ENCODE peak calls at places on chromosomes 2 and 18, in seven cellular contexts. M, H, Q, U, J, B and F are unnamed samples.

GRCh38 chr2:20224716-20225293 is at the start of gene SDC1:
- DNase-seq in M (peak; percentile 45), H (no peak), Q (peak; percentile 75), U (peak; percentile 77), J (no peak), B (peak; percentile 45), F (peak; percentile 84)

GRCh38 chr2:128154225-128154624 is 63.2 kb downstream of the UGGT1 start:
- DNase-seq in M (no peak), H (no peak), Q (no peak), U (no peak), J (no peak), B (no peak), F (no peak)

GRCh38 chr2:176669398-176670174 is 400.3 kb downstream of the MTX2 start:
- DNase-seq in M (no peak), H (no peak), Q (no peak), U (no peak), J (no peak), B (no peak), F (no peak)

GRCh38 chr2:97983698-97984097 is 12.1 kb downstream of the TMEM131 start:
- DNase-seq in M (no peak), H (no peak), Q (peak; percentile 69), U (no peak), J (no peak), B (no peak), F (no peak)

GRCh38 chr2:29293830-29294438 is 178.7 kb downstream of the CLIP4 start:
- DNase-seq in M (peak; percentile 28), H (peak; percentile 16), Q (no peak), U (no peak), J (peak; percentile 19), B (no peak), F (no peak)

GRCh38 chr2:189049709-189050108 is 75.5 kb downstream of the COL3A1 start:
- DNase-seq in M (peak; percentile 58), H (no peak), Q (no peak), U (no peak), J (no peak), B (no peak), F (no peak)

GRCh38 chr18:23591011-23591410 is 4.7 kb upstream of the NPC1 start:
- DNase-seq in M (peak; percentile 24), H (no peak), Q (no peak), U (no peak), J (no peak), B (no peak), F (no peak)

GRCh38 chr18:75183973-75184372 is 25.0 kb downstream of the PTGR3 start:
- DNase-seq in M (no peak), H (no peak), Q (peak; percentile 25), U (no peak), J (no peak), B (no peak), F (no peak)

GRCh38 chr2:239775623-239776440 is 249.3 kb downstream of the NDUFA10 start:
- DNase-seq in M (no peak), H (no peak), Q (peak; percentile 18), U (no peak), J (no peak), B (no peak), F (no peak)

GRCh38 chr2:206164261-206164862 is 4.7 kb downstream of the EEF1B2 start:
- DNase-seq in M (peak; percentile 41), H (no peak), Q (peak; percentile 63), U (no peak), J (peak; percentile 34), B (no peak), F (peak; percentile 47)

GRCh38 chr2:8259106-8259840 is 422.6 kb upstream of the ID2 start:
- DNase-seq in M (no peak), H (no peak), Q (no peak), U (no peak), J (no peak), B (no peak), F (no peak)

GRCh38 chr2:30987611-30988010 is 150.6 kb downstream of the GALNT14 start:
- DNase-seq in M (no peak), H (no peak), Q (no peak), U (no peak), J (no peak), B (no peak), F (no peak)

GRCh38 chr18:7565677-7566076 is 1.4 kb upstream of the PTPRM start:
- DNase-seq in M (no peak), H (no peak), Q (no peak), U (no peak), J (no peak), B (no peak), F (no peak)

GRCh38 chr2:45607701-45608100 is 3.4 kb downstream of the SRBD1 start:
- DNase-seq in M (no peak), H (peak; percentile 26), Q (no peak), U (no peak), J (peak; percentile 45), B (no peak), F (no peak)

GRCh38 chr2:101624706-101625332 is 72.7 kb upstream of the MAP4K4 start:
- DNase-seq in M (no peak), H (no peak), Q (no peak), U (no peak), J (no peak), B (no peak), F (no peak)

GRCh38 chr2:15642334-15643208 is 50.9 kb downstream of the DDX1 start:
- DNase-seq in M (no peak), H (no peak), Q (no peak), U (no peak), J (peak; percentile 54), B (no peak), F (peak; percentile 66)

GRCh38 chr2:62765619-62766376 is 60.3 kb downstream of the EHBP1 start:
- DNase-seq in M (peak; percentile 35), H (no peak), Q (no peak), U (no peak), J (no peak), B (no peak), F (no peak)

GRCh38 chr2:222598611-222599010 is 57.3 kb downstream of the FARSB start:
- DNase-seq in M (no peak), H (no peak), Q (no peak), U (no peak), J (no peak), B (no peak), F (no peak)

DNA sequence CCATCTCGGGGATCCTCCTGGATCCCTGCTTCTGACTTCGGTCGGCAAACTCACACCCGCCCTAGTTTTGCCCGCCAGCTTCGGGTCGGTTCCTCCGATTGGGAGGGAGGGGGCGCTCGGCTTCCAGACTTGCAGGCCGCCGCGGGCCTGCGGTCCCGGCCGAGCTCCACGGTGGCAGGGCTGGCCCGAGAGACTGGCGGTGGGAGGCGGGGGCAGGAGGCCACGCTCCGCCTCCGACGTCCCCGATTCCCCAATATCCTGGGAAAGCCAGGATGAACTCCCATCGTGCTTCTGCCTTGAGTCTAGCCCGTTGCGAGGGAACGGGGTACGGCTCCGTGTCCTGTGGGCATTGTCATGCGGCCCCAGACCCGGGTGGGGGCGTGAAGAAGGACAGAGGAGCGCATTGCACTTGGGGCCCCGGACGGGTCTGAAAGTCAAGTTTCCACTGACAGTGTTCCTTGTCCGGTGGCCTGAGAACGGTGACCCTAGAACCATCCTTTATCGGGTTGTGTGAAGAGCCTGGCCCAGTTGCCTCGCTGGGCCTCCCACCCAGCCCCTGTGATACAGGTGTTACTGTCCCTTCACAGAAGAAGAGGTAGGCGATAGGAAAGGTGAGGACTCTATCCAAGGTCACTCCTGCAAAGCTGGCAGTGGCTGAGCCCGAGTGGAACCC is 2.4 kb upstream of the INHBB start:
- DNase-seq in M (peak; percentile 68), H (peak; percentile 59), Q (peak; percentile 78), U (peak; percentile 84), J (peak; percentile 68), B (peak; percentile 63), F (peak; percentile 84)
- TF ChIP-seq POLR2A in M (no peak), H (no peak), Q (no peak), U (no peak), J (no peak), B (no peak), F (no peak)

DNA sequence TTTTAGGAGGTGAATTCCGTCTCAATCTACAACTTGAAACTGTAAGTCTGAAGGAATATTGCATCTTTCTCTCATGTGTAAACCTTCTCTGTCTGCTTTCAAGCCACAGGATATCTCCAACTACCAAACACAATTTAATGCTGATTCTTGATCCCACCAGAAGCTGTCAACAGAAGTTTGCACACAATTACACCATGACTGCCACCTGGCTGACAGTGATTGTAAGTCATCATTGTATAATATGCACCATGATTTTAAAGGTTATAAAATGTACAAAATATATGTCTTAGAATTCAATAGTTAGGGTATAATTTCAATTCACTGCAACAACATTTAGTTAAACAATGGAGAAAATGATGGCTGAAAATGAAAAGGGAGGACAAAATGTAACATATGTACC is 18.4 kb downstream of the PREPL start:
- DNase-seq in M (peak; percentile 7), H (no peak), Q (no peak), U (no peak), J (peak; percentile 51), B (no peak), F (no peak)
- TF ChIP-seq CTCF in M (no peak), H (peak; percentile 24), Q (no peak), U (no peak), J (peak; percentile 65), B (no peak), F (no peak)

DNA sequence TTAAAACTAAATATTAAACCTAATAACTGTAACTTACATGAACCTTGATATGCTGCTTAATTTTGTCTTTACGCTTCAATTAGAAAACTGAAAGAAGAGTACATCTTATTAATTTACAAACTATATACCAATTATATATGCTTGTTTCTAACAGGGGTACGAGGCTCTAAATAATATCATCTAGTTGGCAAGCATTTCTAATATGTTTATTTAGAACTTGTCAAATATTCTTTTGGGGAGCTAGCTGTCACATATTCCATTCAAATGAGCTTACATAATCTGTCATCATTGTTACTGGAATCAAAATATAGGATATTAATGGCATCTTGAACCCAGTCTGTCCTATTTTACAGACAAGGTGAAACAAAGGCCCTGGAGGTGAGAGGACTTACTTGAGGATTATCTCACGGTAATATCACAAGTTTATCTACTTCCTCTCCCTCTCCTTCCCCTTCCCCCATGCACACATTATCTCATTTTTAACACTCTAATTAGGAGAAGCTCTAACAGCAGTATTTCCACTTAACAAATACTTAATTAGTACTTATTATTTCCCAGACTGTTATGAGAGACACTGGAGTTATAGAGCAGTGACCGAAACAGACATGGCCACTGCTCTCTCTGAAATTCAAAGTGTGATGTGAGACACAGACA is 3.5 kb downstream of the PRKD3 start:
- DNase-seq in M (no peak), H (no peak), Q (no peak), U (no peak), J (no peak), B (no peak), F (no peak)
- H3K4me3 ChIP-seq in M (no peak overlapping the region), H (no peak overlapping the region), Q (no peak overlapping the region), U (no peak overlapping the region), J (no peak overlapping the region), B (no peak overlapping the region), F (no peak overlapping the region)

DNA sequence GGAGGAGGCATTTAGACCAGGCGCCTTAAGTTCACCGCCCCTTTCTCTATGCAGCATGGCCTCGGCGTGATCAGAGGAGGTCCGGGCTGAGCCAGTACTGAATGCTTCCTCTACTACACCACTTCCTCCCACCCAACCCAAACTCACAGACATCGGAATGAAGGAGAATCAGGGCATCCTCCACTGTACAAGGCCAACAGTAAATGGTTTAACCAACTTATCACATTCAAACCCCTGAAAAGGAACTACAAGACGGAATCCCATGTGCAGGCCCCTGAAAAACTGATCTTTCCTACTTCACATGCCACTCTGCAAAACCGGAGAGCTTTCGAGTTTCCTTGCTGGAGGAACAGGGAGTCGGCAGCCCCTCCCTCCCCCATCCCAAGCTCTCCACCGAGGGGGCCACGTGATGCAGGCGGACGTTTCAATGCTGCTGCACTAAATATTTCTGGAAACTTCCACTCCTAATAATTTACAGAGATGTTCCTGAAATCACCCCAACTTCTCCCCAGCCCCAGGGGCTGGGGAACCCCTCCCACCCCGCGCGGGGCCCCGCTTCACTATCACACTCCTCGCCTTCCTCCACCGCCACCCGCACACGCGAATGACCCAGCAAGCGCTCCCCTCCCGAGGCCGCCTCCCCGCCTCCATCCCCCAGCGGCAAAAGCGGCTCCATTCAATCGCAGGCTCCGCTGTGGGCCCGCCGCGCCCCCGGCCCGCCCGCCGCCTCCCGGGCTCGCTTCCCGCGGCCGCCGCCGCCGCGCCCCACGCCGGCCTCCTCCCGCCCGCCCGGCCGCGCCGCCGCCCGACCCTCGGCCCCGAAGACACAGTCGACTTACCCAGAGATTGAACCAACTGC is 1.2 kb downstream of the XPO1 start:
- DNase-seq in M (peak; percentile 88), H (peak; percentile 79), Q (peak; percentile 96), U (peak; percentile 73), J (peak; percentile 91), B (peak; percentile 78), F (peak; percentile 93)
- TF ChIP-seq POLR2A in M (no peak), H (peak; percentile 62), Q (peak; percentile 51), U (peak; percentile 26), J (peak; percentile 91), B (peak; percentile 7), F (no peak)